ENCODE peak calls at places on chromosomes 16 and 17, in ten cellular contexts. Y is transverse colon, Z is K562, F is GM12878, R is H1, X is HepG2, O is SK-N-SH, L is stomach, J is tibial nerve, Q is sigmoid colon. I is an unnamed sample.

GRCh38 chr17:44119062-44119461 is 4.4 kb downstream of the HDAC5 start:
- DNase-seq in Y (no peak), Z (no peak), F (no peak), R (no peak), X (no peak), O (no peak), L (no peak), J (no peak), Q (no peak), I (no peak)

GRCh38 chr16:27317320-27317719 is 3.5 kb downstream of the IL4R start:
- DNase-seq in Y (no peak), Z (no peak), F (no peak), R (no peak), X (no peak), O (no peak), L (no peak), J (no peak), Q (peak; percentile 68), I (no peak)

GRCh38 chr16:88601313-88602036 is 31.3 kb downstream of the ZC3H18 start:
- DNase-seq in Y (no peak), Z (no peak), F (no peak), R (no peak), X (no peak), O (no peak), L (no peak), J (no peak), Q (no peak), I (no peak)

GRCh38 chr16:27718767-27719445 is 169.0 kb downstream of the KATNIP start:
- DNase-seq in Y (no peak), Z (no peak), F (no peak), R (no peak), X (peak; percentile 77), O (peak; percentile 56), L (no peak), J (peak; percentile 36), Q (peak; percentile 80), I (no peak)

GRCh38 chr16:11528053-11528452 is 58.7 kb downstream of the LITAF start:
- DNase-seq in Y (no peak), Z (no peak), F (no peak), R (no peak), X (no peak), O (no peak), L (no peak), J (no peak), Q (no peak), I (no peak)

GRCh38 chr17:55833311-55833710 is 82.5 kb downstream of the PCTP start:
- DNase-seq in Y (no peak), Z (no peak), F (no peak), R (no peak), X (no peak), O (no peak), L (no peak), J (no peak), Q (no peak), I (no peak)

GRCh38 chr16:1361685-1362360 is 10.1 kb downstream of the GNPTG start:
- DNase-seq in Y (no peak), Z (no peak), F (no peak), R (no peak), X (no peak), O (no peak), L (no peak), J (no peak), Q (no peak), I (no peak)

GRCh38 chr17:27601069-27601974 is 29.7 kb upstream of the LGALS9 start:
- DNase-seq in Y (peak; percentile 87), Z (peak; percentile 68), F (peak; percentile 51), R (peak; percentile 95), X (peak; percentile 56), O (peak; percentile 77), L (peak; percentile 89), J (peak; percentile 98), Q (peak; percentile 87), I (peak; percentile 90)

GRCh38 chr16:88618182-88618955 is 20.0 kb upstream of the IL17C start:
- DNase-seq in Y (no peak), Z (peak; percentile 58), F (no peak), R (no peak), X (peak; percentile 91), O (no peak), L (no peak), J (no peak), Q (no peak), I (no peak)

GRCh38 chr16:1545044-1545736 is 11.7 kb downstream of the TMEM204 start:
- DNase-seq in Y (no peak), Z (no peak), F (no peak), R (no peak), X (peak; percentile 90), O (no peak), L (no peak), J (no peak), Q (no peak), I (no peak)

GRCh38 chr16:20763461-20764232 is at the start of gene ACSM3:
- DNase-seq in Y (peak; percentile 82), Z (peak; percentile 92), F (peak; percentile 93), R (peak; percentile 55), X (peak; percentile 83), O (peak; percentile 13), L (peak; percentile 78), J (peak; percentile 53), Q (peak; percentile 85), I (no peak)

GRCh38 chr17:44222112-44222869 is 2.8 kb upstream of the UBTF start:
- DNase-seq in Y (peak; percentile 83), Z (peak; percentile 42), F (no peak), R (peak; percentile 75), X (peak; percentile 66), O (peak; percentile 87), L (peak; percentile 76), J (peak; percentile 79), Q (peak; percentile 95), I (peak; percentile 77)

GRCh38 chr17:1231456-1231855 is 38.8 kb upstream of the BHLHA9 start:
- DNase-seq in Y (peak; percentile 76), Z (no peak), F (no peak), R (no peak), X (no peak), O (no peak), L (peak; percentile 61), J (peak; percentile 38), Q (peak; percentile 78), I (no peak)

GRCh38 chr16:89118361-89119061 is 24.9 kb downstream of the ACSF3 start:
- DNase-seq in Y (peak; percentile 3), Z (no peak), F (no peak), R (no peak), X (peak; percentile 77), O (no peak), L (no peak), J (no peak), Q (no peak), I (peak; percentile 64)

GRCh38 chr17:46121841-46122485 is 71.3 kb downstream of the KANSL1 start:
- DNase-seq in Y (no peak), Z (no peak), F (peak; percentile 65), R (no peak), X (no peak), O (no peak), L (no peak), J (no peak), Q (no peak), I (no peak)
- TF ChIP-seq EP300 in Y (no peak), Z (no peak), F (peak; percentile 59), R (no peak), X (no peak), O (no peak), L (no peak), J (no peak), Q (no peak), I (no peak)

DNA sequence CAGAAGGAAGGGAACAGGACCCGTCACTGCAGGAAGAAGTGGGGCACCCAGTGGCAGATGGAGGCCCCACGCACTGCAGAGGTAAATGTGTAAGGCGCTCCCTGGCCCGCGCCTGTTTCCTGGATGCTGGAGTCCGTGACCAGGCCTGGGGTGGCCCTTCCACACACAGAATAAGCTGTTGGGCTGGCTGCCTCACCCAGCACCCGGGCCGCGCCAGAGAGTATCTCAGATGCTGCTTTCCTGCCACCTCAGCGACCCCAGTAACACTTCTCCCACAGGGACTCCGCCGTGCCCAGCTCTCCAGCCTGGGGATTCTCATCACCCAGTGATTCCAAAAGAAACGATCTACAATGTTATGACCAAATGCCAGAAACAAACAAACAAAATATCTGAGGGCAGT is 1993.1 kb downstream of the TP53TG3F start:
- DNase-seq in Y (no peak), Z (no peak), F (no peak), R (no peak), X (no peak), O (no peak), L (no peak), J (no peak), Q (no peak), I (no peak)
- H3K9me3 ChIP-seq in Y (no peaks in the 10 kb centered on the region), Z (peaks cover 2% of the 10 kb centered on the region), F (peaks cover 2% of the 10 kb centered on the region), R (peaks cover 95% of the 10 kb centered on the region), X (peaks cover 100% of the 10 kb centered on the region), O (no peaks in the 10 kb centered on the region), L (peaks cover 70% of the 10 kb centered on the region), J (no peaks in the 10 kb centered on the region), Q (peaks cover 2% of the 10 kb centered on the region), I (no peaks in the 10 kb centered on the region)

DNA sequence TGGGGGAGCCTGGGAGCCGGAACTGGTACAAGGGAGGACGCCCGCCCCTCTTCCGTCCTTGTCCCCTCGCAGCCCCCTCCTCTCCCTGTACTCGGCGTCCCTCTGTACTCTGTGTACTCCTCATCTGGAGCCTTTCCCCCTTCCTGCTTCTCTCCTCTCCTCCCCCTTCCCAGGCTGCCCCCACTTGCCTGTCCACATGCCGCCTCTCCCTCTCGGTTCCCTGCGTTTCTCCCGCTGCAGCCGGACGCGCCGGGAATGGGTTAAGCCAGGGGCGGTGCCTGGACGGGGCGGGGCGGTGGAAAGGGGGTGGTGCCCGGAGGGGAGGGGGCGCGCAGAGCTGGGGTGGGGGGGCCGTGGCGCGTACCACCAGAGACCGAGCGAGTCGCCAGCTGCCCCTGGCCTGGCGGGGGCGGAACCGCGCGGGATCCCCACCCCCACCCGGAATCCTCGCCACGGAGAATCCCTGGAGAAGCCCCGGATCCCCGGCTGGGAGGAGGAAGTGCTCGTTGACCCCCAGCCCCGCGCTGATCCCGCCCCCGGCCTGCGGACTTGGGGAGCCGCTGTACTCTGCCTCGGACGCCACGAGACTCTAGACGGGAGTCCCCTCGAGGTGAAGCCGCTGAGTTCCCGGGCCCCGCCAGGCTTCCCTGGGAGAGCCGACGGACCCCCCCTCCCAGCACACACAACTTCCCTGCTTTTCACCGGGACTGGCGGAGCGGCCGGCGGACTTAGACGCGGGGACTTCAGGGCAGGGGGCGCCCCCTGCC is 22.5 kb downstream of the GJD3 start:
- DNase-seq in Y (peak; percentile 86), Z (peak; percentile 79), F (no peak), R (peak; percentile 88), X (peak; percentile 64), O (peak; percentile 93), L (peak; percentile 81), J (peak; percentile 77), Q (peak; percentile 92), I (peak; percentile 87)
- H3K27me3 ChIP-seq in Y (no peaks in the 10 kb centered on the region), Z (no peaks in the 10 kb centered on the region), F (no peaks in the 10 kb centered on the region), R (peaks cover 22% of the 10 kb centered on the region), X (no peaks in the 10 kb centered on the region), O (no peaks in the 10 kb centered on the region), L (no peaks in the 10 kb centered on the region), J (no peaks in the 10 kb centered on the region), Q (no peaks in the 10 kb centered on the region), I (no peaks in the 10 kb centered on the region)

DNA sequence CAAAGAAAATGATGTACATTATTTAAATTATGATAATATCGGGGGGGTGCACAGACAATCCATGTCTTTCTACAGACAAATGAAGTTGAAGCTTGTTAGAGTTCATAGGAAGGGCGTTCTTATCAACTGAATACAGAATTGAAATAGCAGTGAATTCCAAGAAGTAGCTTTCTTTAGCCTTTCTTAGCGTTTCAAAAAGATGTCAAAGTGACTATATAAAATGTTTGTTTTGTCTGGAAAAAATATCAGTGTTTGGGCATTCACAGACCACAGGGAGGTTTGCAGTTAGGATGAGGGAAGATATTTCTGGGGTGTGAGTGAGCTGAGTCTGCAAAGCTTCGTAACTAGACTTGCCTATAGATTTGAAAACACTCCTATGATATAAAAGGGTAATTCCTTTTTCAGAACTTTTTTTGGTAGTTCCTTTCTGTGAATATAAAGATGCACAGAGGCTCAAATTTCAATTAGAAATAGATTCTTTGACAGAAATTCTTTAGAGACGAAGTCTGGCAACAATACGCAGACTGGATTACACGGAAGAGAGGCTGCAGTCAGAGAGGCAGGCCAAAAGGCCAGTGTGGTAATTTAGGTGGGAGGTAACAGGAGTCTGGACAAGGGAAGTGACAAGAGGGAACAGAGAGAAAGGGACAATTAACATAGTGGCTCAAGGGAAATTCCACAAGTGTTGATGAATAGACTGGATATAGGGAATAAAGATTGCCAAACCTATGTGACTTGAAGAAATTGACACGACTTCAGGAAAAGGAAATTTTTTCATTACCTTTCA is 54.8 kb downstream of the STX8 start:
- DNase-seq in Y (no peak), Z (no peak), F (no peak), R (no peak), X (no peak), O (no peak), L (no peak), J (no peak), Q (no peak), I (no peak)
- TF ChIP-seq EP300 in Y (no peak), Z (peak; percentile 42), F (no peak), R (no peak), X (no peak), O (no peak), L (no peak), J (no peak), Q (no peak), I (no peak)

I was measured in ovary.